ENCODE peak calls at places on chromosome 4, in six cellular contexts. C is cardiac muscle cell, X is MM.1S, M is psoas muscle, Y is K562, Q is tibial nerve. D is an unnamed sample.

GRCh38 chr4:4761128-4761991 is 98.1 kb upstream of the MSX1 start:
- DNase-seq in C (peak), M (no peak), Q (no peak), Y (peak), X (no peak), D (no peak)

GRCh38 chr4:4986856-4987255 is 32.4 kb downstream of the CYTL1 start:
- DNase-seq in M (no peak), Y (no peak), Q (no peak), C (no peak), X (no peak), D (no peak)

GRCh38 chr4:113335771-113336170 is 286.3 kb downstream of the ANK2 start:
- DNase-seq in C (no peak), X (no peak), M (no peak), Y (no peak), Q (no peak), D (no peak)

GRCh38 chr4:188109157-188109755 is at the start of gene TRIML2:
- DNase-seq in Y (no peak), Q (no peak), X (no peak), M (no peak), C (no peak), D (no peak)

GRCh38 chr4:54496412-54496811 is 161.3 kb upstream of the KIT start:
- DNase-seq in Y (no peak), Q (no peak), M (no peak), C (no peak), X (no peak), D (no peak)

GRCh38 chr4:27819261-27819660 is 958.6 kb downstream of the STIM2 start:
- DNase-seq in M (no peak), Y (no peak), C (no peak), X (no peak), Q (no peak), D (no peak)

GRCh38 chr4:124018383-124019317 is 622.1 kb downstream of the SPRY1 start:
- DNase-seq in Q (peak), M (peak), X (peak), Y (no peak), C (peak), D (peak)

GRCh38 chr4:121879135-121879534 is 8.9 kb upstream of the BBS7 start:
- DNase-seq in X (no peak), Y (no peak), C (no peak), Q (no peak), M (no peak), D (no peak)

GRCh38 chr4:163048447-163048846 is 118.2 kb downstream of the NAF1 start:
- DNase-seq in Q (no peak), M (no peak), Y (peak), X (peak), C (peak), D (peak)

GRCh38 chr4:95505149-95505548 is 43.6 kb downstream of the UNC5C start:
- DNase-seq in X (no peak), M (no peak), C (no peak), Q (no peak), Y (no peak), D (no peak)

GRCh38 chr4:172666711-172667368 is 501.8 kb upstream of the GALNT7 start:
- DNase-seq in Y (no peak), C (peak), X (no peak), M (no peak), Q (no peak), D (no peak)

GRCh38 chr4:4470208-4470607 is 71.6 kb downstream of the STX18 start:
- DNase-seq in Q (no peak), X (no peak), Y (no peak), C (no peak), M (no peak), D (no peak)

GRCh38 chr4:6052679-6053078 is 34.4 kb upstream of the C4orf50 start:
- DNase-seq in C (no peak), M (no peak), Q (no peak), Y (peak), X (no peak), D (no peak)

GRCh38 chr4:148883435-148883834 is 441.2 kb upstream of the NR3C2 start:
- DNase-seq in Q (no peak), Y (no peak), M (no peak), C (no peak), X (no peak), D (no peak)
- H3K27ac ChIP-seq in Q (no peak), Y (no peak), M (no peak), C (no peak), X (no peak), D (no peak)

DNA sequence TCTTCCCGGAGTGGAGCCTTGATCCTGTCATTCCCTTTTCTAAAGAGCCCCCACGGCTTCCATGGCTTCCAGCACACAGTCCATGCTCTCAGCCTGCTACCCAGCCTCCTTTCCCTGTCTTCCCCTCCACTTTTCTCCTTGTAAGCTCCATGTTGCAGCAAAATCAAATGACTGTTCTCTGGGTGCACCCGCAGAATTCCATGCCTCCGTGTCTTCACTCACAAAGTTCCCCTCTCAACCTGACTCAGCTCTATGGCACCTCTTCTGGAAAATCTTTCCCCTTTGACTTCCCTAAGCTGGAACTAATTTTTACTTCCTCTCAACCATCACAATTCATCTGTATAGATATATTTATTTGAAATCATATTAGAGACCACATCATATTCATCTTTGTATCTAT is 3.5 kb downstream of the SETD7 start:
- DNase-seq in Y (no peak), C (peak), X (no peak), Q (no peak), M (no peak), D (no peak)
- H3K27ac ChIP-seq in Y (no peak), C (peak), X (no peak), Q (peak), M (peak), D (no peak)

GRCh38 chr4:38189445-38189844 is 229.2 kb downstream of the PTTG2 start:
- DNase-seq in Y (no peak), X (no peak), M (no peak), C (no peak), Q (no peak), D (no peak)

GRCh38 chr4:38188631-38189101 is 228.5 kb downstream of the PTTG2 start:
- DNase-seq in Q (no peak), X (no peak), M (no peak), C (no peak), Y (no peak), D (no peak)

GRCh38 chr4:38188136-38188535 is 227.9 kb downstream of the PTTG2 start:
- DNase-seq in C (no peak), X (no peak), Q (no peak), Y (no peak), M (no peak), D (no peak)

GRCh38 chr4:38192516-38192915 is 232.3 kb downstream of the PTTG2 start:
- DNase-seq in Q (no peak), C (no peak), M (no peak), Y (no peak), X (no peak), D (no peak)

DNA sequence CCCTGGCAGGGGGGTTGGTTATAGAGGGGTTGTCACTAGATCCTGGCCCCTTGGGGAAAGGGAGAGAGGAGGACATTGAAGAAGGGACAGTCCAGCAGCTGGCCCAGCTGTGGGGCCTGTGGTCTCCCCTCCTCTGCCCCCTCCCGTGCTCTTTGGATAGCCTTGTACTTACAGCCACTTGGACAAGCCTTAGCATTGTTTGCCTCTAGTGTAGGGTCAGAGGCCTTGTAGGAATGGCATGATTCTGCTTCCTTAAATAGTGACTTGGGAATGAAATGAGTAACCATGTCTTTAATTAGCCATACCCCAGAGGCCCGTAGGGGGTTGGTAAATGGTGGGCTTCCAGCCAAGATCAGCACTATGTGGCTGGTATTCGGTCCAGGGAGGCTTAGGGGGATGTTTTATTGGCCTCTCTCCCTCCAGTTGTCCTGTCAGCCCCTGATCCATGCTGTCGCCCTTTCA is 230.6 kb downstream of the PTTG2 start:
- DNase-seq in Y (no peak), X (no peak), M (peak), Q (no peak), C (peak), D (no peak)
- H3K27ac ChIP-seq in Y (no peak), X (no peak), M (peak), Q (no peak), C (peak), D (no peak)

GRCh38 chr4:1806223-1806564 is 13.1 kb downstream of the FGFR3 start:
- DNase-seq in C (no peak), X (no peak), M (no peak), Q (no peak), Y (peak), D (no peak)
- H3K27ac ChIP-seq in C (no peak), X (no peak), M (no peak), Q (no peak), Y (no peak), D (no peak)

GRCh38 chr4:82885410-82885809 is 5.5 kb downstream of the SEC31A start:
- DNase-seq in C (no peak), M (no peak), Q (no peak), Y (no peak), X (no peak), D (no peak)
- H3K27ac ChIP-seq in C (no peak), M (peak), Q (no peak), Y (no peak), X (no peak), D (no peak)

GRCh38 chr4:3286335-3287175 is 6.3 kb upstream of the RGS12 start:
- DNase-seq in M (no peak), Y (no peak), X (peak), C (no peak), Q (no peak), D (peak)

GRCh38 chr4:3284734-3285557 is 7.9 kb upstream of the RGS12 start:
- DNase-seq in Y (no peak), M (no peak), X (no peak), Q (no peak), C (no peak), D (no peak)

GRCh38 chr4:3287271-3287971 is 5.4 kb upstream of the RGS12 start:
- DNase-seq in M (no peak), X (no peak), Q (no peak), C (no peak), Y (no peak), D (no peak)

GRCh38 chr4:3283916-3284315 is 8.9 kb upstream of the RGS12 start:
- DNase-seq in C (no peak), Y (no peak), X (no peak), M (no peak), Q (no peak), D (peak)

GRCh38 chr4:3285558-3286334 is 7.1 kb upstream of the RGS12 start:
- DNase-seq in Y (no peak), X (no peak), Q (no peak), M (peak), C (no peak), D (no peak)
- H3K27ac ChIP-seq in Y (no peak), X (no peak), Q (no peak), M (peak), C (no peak), D (no peak)

GRCh38 chr4:183165371-183165770 is 66.3 kb downstream of the WWC2 start:
- DNase-seq in Y (no peak), C (no peak), M (no peak), X (no peak), Q (no peak), D (no peak)
- H3K27ac ChIP-seq in Y (no peak), C (peak), M (no peak), X (no peak), Q (no peak), D (no peak)

D was measured in Peyer's patch.